ENCODE peak calls at places on chromosomes 11 and 22, in eight cellular contexts. One of them, this sample, is unnamed.
A peak's percentile ranks its signal among the peaks of the same experiment; 100 is the strongest.

GRCh38 chr11:10597877-10598341 is 29.4 kb upstream of the LYVE1 start:
- DNase-seq in fibroblast of the aortic adventitia: no peak
- DNase-seq in NCI-H460: no peak
- DNase-seq in kidney glomerular epithelial cell: no peak
- DNase-seq in stimulated activated CD4-positive, alpha-beta T cell treated with anti-CD3 and anti-CD28 coated beads, Interleukin-4, amount 100 ng/mL, for 24 hours: no peak
- DNase-seq in Kasumi-1: peak; percentile 25
- DNase-seq in iPS-NIHi11: no peak
- DNase-seq in nucleus accumbens: no peak
- DNase-seq in this sample: no peak

GRCh38 chr11:129815596-129816461 is at the start of gene TMEM45B:
- DNase-seq in fibroblast of the aortic adventitia: no peak
- DNase-seq in NCI-H460: no peak
- DNase-seq in kidney glomerular epithelial cell: peak; percentile 12
- DNase-seq in stimulated activated CD4-positive, alpha-beta T cell treated with anti-CD3 and anti-CD28 coated beads, Interleukin-4, amount 100 ng/mL, for 24 hours: peak; percentile 29
- DNase-seq in Kasumi-1: no peak
- DNase-seq in iPS-NIHi11: peak; percentile 76
- DNase-seq in nucleus accumbens: no peak
- DNase-seq in this sample: peak; percentile 80

GRCh38 chr11:69704508-69705245 is 855 bp upstream of the FGF19 start:
- DNase-seq in fibroblast of the aortic adventitia: no peak
- DNase-seq in NCI-H460: no peak
- DNase-seq in kidney glomerular epithelial cell: no peak
- DNase-seq in stimulated activated CD4-positive, alpha-beta T cell treated with anti-CD3 and anti-CD28 coated beads, Interleukin-4, amount 100 ng/mL, for 24 hours: no peak
- DNase-seq in Kasumi-1: peak; percentile 9
- DNase-seq in iPS-NIHi11: peak; percentile 85
- DNase-seq in nucleus accumbens: no peak
- DNase-seq in this sample: peak; percentile 96

GRCh38 chr22:27220349-27220748 is 563.0 kb downstream of the MIAT start:
- DNase-seq in fibroblast of the aortic adventitia: peak; percentile 92
- DNase-seq in NCI-H460: no peak
- DNase-seq in kidney glomerular epithelial cell: peak; percentile 82
- DNase-seq in stimulated activated CD4-positive, alpha-beta T cell treated with anti-CD3 and anti-CD28 coated beads, Interleukin-4, amount 100 ng/mL, for 24 hours: no peak
- DNase-seq in Kasumi-1: no peak
- DNase-seq in iPS-NIHi11: no peak
- DNase-seq in nucleus accumbens: peak; percentile 83
- DNase-seq in this sample: no peak

GRCh38 chr11:130677486-130678153 is 229.2 kb downstream of the ADAMTS15 start:
- DNase-seq in fibroblast of the aortic adventitia: peak; percentile 83
- DNase-seq in NCI-H460: no peak
- DNase-seq in kidney glomerular epithelial cell: peak; percentile 98
- DNase-seq in stimulated activated CD4-positive, alpha-beta T cell treated with anti-CD3 and anti-CD28 coated beads, Interleukin-4, amount 100 ng/mL, for 24 hours: no peak
- DNase-seq in Kasumi-1: no peak
- DNase-seq in iPS-NIHi11: peak; percentile 29
- DNase-seq in nucleus accumbens: no peak
- DNase-seq in this sample: peak; percentile 38

GRCh38 chr11:12083380-12083779 is 27.0 kb upstream of the MICAL2 start:
- DNase-seq in fibroblast of the aortic adventitia: no peak
- DNase-seq in NCI-H460: no peak
- DNase-seq in kidney glomerular epithelial cell: no peak
- DNase-seq in stimulated activated CD4-positive, alpha-beta T cell treated with anti-CD3 and anti-CD28 coated beads, Interleukin-4, amount 100 ng/mL, for 24 hours: no peak
- DNase-seq in Kasumi-1: no peak
- DNase-seq in iPS-NIHi11: no peak
- DNase-seq in nucleus accumbens: no peak
- DNase-seq in this sample: peak; percentile 56

GRCh38 chr11:86089659-86090058 is 20.8 kb upstream of the PICALM start:
- DNase-seq in fibroblast of the aortic adventitia: peak; percentile 53
- DNase-seq in NCI-H460: no peak
- DNase-seq in kidney glomerular epithelial cell: no peak
- DNase-seq in stimulated activated CD4-positive, alpha-beta T cell treated with anti-CD3 and anti-CD28 coated beads, Interleukin-4, amount 100 ng/mL, for 24 hours: no peak
- DNase-seq in Kasumi-1: no peak
- DNase-seq in iPS-NIHi11: no peak
- DNase-seq in nucleus accumbens: no peak
- DNase-seq in this sample: no peak

GRCh38 chr22:46652081-46652929 is 32.1 kb downstream of the GRAMD4 start:
- DNase-seq in fibroblast of the aortic adventitia: peak; percentile 13
- DNase-seq in NCI-H460: no peak
- DNase-seq in kidney glomerular epithelial cell: no peak
- DNase-seq in stimulated activated CD4-positive, alpha-beta T cell treated with anti-CD3 and anti-CD28 coated beads, Interleukin-4, amount 100 ng/mL, for 24 hours: no peak
- DNase-seq in Kasumi-1: no peak
- DNase-seq in iPS-NIHi11: no peak
- DNase-seq in nucleus accumbens: no peak
- DNase-seq in this sample: no peak

GRCh38 chr11:2297623-2298030 is 4.1 kb downstream of the C11orf21 start:
- DNase-seq in fibroblast of the aortic adventitia: no peak
- DNase-seq in NCI-H460: no peak
- DNase-seq in kidney glomerular epithelial cell: no peak
- DNase-seq in stimulated activated CD4-positive, alpha-beta T cell treated with anti-CD3 and anti-CD28 coated beads, Interleukin-4, amount 100 ng/mL, for 24 hours: peak; percentile 3
- DNase-seq in Kasumi-1: no peak
- DNase-seq in iPS-NIHi11: no peak
- DNase-seq in nucleus accumbens: no peak
- DNase-seq in this sample: no peak

GRCh38 chr11:116946414-116946813 is 109.0 kb upstream of the APOA1 start:
- DNase-seq in fibroblast of the aortic adventitia: peak; percentile 32
- DNase-seq in NCI-H460: no peak
- DNase-seq in kidney glomerular epithelial cell: no peak
- DNase-seq in stimulated activated CD4-positive, alpha-beta T cell treated with anti-CD3 and anti-CD28 coated beads, Interleukin-4, amount 100 ng/mL, for 24 hours: no peak
- DNase-seq in Kasumi-1: no peak
- DNase-seq in iPS-NIHi11: no peak
- DNase-seq in nucleus accumbens: no peak
- DNase-seq in this sample: no peak

GRCh38 chr11:123584186-123584585 is 70.2 kb downstream of the SCN3B start:
- DNase-seq in fibroblast of the aortic adventitia: no peak
- DNase-seq in NCI-H460: no peak
- DNase-seq in kidney glomerular epithelial cell: no peak
- DNase-seq in stimulated activated CD4-positive, alpha-beta T cell treated with anti-CD3 and anti-CD28 coated beads, Interleukin-4, amount 100 ng/mL, for 24 hours: no peak
- DNase-seq in Kasumi-1: no peak
- DNase-seq in iPS-NIHi11: no peak
- DNase-seq in nucleus accumbens: no peak
- DNase-seq in this sample: peak; percentile 79

GRCh38 chr22:48765595-48765994 is 1062.1 kb downstream of the BRD1 start:
- DNase-seq in fibroblast of the aortic adventitia: no peak
- DNase-seq in NCI-H460: no peak
- DNase-seq in kidney glomerular epithelial cell: no peak
- DNase-seq in stimulated activated CD4-positive, alpha-beta T cell treated with anti-CD3 and anti-CD28 coated beads, Interleukin-4, amount 100 ng/mL, for 24 hours: no peak
- DNase-seq in Kasumi-1: no peak
- DNase-seq in iPS-NIHi11: no peak
- DNase-seq in nucleus accumbens: no peak
- DNase-seq in this sample: no peak

GRCh38 chr11:118877487-118878173 is 6.1 kb upstream of the CXCR5 start:
- DNase-seq in fibroblast of the aortic adventitia: no peak
- DNase-seq in NCI-H460: no peak
- DNase-seq in kidney glomerular epithelial cell: no peak
- DNase-seq in stimulated activated CD4-positive, alpha-beta T cell treated with anti-CD3 and anti-CD28 coated beads, Interleukin-4, amount 100 ng/mL, for 24 hours: no peak
- DNase-seq in Kasumi-1: no peak
- DNase-seq in iPS-NIHi11: no peak
- DNase-seq in nucleus accumbens: no peak
- DNase-seq in this sample: peak; percentile 15

GRCh38 chr11:7582338-7582985 is 68.7 kb downstream of the PPFIBP2 start:
- DNase-seq in fibroblast of the aortic adventitia: peak; percentile 36
- DNase-seq in NCI-H460: no peak
- DNase-seq in kidney glomerular epithelial cell: no peak
- DNase-seq in stimulated activated CD4-positive, alpha-beta T cell treated with anti-CD3 and anti-CD28 coated beads, Interleukin-4, amount 100 ng/mL, for 24 hours: no peak
- DNase-seq in Kasumi-1: no peak
- DNase-seq in iPS-NIHi11: no peak
- DNase-seq in nucleus accumbens: no peak
- DNase-seq in this sample: no peak

This sample was measured in H7.